ENCODE peak calls at places on chromosomes 3 and 15, in five cellular contexts. E, I, L, N and K are unnamed samples.

GRCh38 chr3:59286791-59287531 is 237.1 kb upstream of the CFAP20DC start:
- DNase-seq in E (peak; percentile 21), I (no peak), L (no peak), N (peak; percentile 22), K (peak; percentile 76)

GRCh38 chr3:141085331-141086047 is 34.3 kb downstream of the SPSB4 start:
- DNase-seq in E (no peak), I (no peak), L (peak; percentile 49), N (no peak), K (no peak)

GRCh38 chr3:45993421-45994027 is 2.1 kb downstream of the FYCO1 start:
- DNase-seq in E (no peak), I (no peak), L (no peak), N (no peak), K (no peak)

GRCh38 chr15:42364529-42364928 is 5.2 kb downstream of the CAPN3 start:
- DNase-seq in E (no peak), I (no peak), L (no peak), N (no peak), K (no peak)

GRCh38 chr3:59408047-59408624 is 358.3 kb upstream of the CFAP20DC start:
- DNase-seq in E (peak; percentile 43), I (peak; percentile 63), L (no peak), N (no peak), K (no peak)

GRCh38 chr3:114706591-114707224 is 412.9 kb downstream of the TIGIT start:
- DNase-seq in E (peak; percentile 86), I (peak; percentile 39), L (no peak), N (no peak), K (no peak)

GRCh38 chr3:79846148-79846933 is 78.5 kb upstream of the ROBO1 start:
- DNase-seq in E (no peak), I (no peak), L (no peak), N (no peak), K (no peak)

GRCh38 chr15:29139540-29140459 is 129.8 kb downstream of the NSMCE3 start:
- DNase-seq in E (peak; percentile 24), I (peak; percentile 34), L (peak; percentile 52), N (no peak), K (peak; percentile 31)

GRCh38 chr15:59313703-59314332 is 58.9 kb downstream of the MYO1E start:
- DNase-seq in E (peak; percentile 47), I (no peak), L (peak; percentile 88), N (peak; percentile 62), K (peak; percentile 76)

GRCh38 chr15:63122002-63122893 is 587 bp downstream of the LACTB start:
- DNase-seq in E (peak; percentile 75), I (peak; percentile 83), L (peak; percentile 91), N (peak; percentile 82), K (peak; percentile 85)

GRCh38 chr3:27877122-27878011 is 155.2 kb upstream of the EOMES start:
- DNase-seq in E (no peak), I (no peak), L (no peak), N (no peak), K (peak; percentile 31)

GRCh38 chr3:120875507-120875906 is 32.5 kb upstream of the STXBP5L start:
- DNase-seq in E (no peak), I (no peak), L (no peak), N (no peak), K (no peak)

GRCh38 chr15:60619131-60619530 is 140.2 kb upstream of the ICE2 start:
- DNase-seq in E (no peak), I (no peak), L (no peak), N (no peak), K (no peak)

GRCh38 chr3:136750209-136750921 is 1.8 kb downstream of the STAG1 start:
- DNase-seq in E (no peak), I (peak; percentile 27), L (no peak), N (no peak), K (no peak)

GRCh38 chr15:49036650-49037545 is 9.3 kb downstream of the SECISBP2L start:
- DNase-seq in E (peak; percentile 72), I (no peak), L (no peak), N (no peak), K (no peak)

GRCh38 chr3:71309886-71310285 is 273.6 kb downstream of the FOXP1 start:
- DNase-seq in E (peak; percentile 47), I (no peak), L (no peak), N (no peak), K (no peak)

GRCh38 chr3:46883252-46884185 is 6.0 kb downstream of the PTH1R start:
- DNase-seq in E (no peak), I (peak; percentile 11), L (no peak), N (no peak), K (no peak)

GRCh38 chr3:160446522-160447056 is 3.0 kb downstream of the TRIM59 start:
- DNase-seq in E (no peak), I (no peak), L (no peak), N (no peak), K (no peak)
- H3K4me3 ChIP-seq in E (no peak overlapping the region), I (no peak overlapping the region), L (no peak overlapping the region), N (no peak overlapping the region), K (no peak overlapping the region)

GRCh38 chr3:99419111-99419510 is 219.3 kb upstream of the COL8A1 start:
- DNase-seq in E (no peak), I (no peak), L (no peak), N (no peak), K (no peak)
- H3K9me3 ChIP-seq in E (no peaks in the 10 kb centered on the region), I (no peaks in the 10 kb centered on the region), L (no peaks in the 10 kb centered on the region), N (no peaks in the 10 kb centered on the region), K (no peaks in the 10 kb centered on the region)

GRCh38 chr3:113268306-113268705 is 56.9 kb downstream of the BOC start:
- DNase-seq in E (no peak), I (no peak), L (no peak), N (no peak), K (no peak)

GRCh38 chr3:113265281-113265680 is 53.9 kb downstream of the BOC start:
- DNase-seq in E (no peak), I (no peak), L (no peak), N (no peak), K (no peak)

GRCh38 chr3:113264741-113265140 is 53.4 kb downstream of the BOC start:
- DNase-seq in E (no peak), I (no peak), L (peak; percentile 46), N (no peak), K (no peak)

GRCh38 chr3:113268917-113269316 is 57.6 kb downstream of the BOC start:
- DNase-seq in E (no peak), I (no peak), L (no peak), N (no peak), K (no peak)

DNA sequence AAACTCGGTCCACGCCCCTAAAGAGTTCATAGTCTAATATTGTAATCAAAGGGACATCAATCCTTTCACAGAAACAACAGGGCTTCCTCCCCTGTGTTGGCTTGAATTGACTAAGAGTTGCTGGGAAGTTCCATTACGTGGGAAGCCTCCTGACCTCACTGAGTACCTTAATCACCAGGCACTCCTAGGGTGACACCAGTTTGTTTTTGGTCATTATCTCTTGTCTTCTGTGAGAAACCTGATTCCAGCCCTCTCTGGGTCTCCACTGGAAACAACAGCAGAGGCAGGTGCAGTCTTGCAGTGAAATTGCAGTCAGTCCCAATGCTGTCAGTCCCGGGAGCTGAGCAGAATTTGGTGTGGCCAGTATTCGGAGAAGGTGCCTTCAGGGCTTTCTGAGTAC is 55.4 kb downstream of the BOC start:
- DNase-seq in E (no peak), I (no peak), L (no peak), N (no peak), K (no peak)
- H3K4me3 ChIP-seq in E (no peak overlapping the region), I (no peak overlapping the region), L (no peak overlapping the region), N (no peak overlapping the region), K (no peak overlapping the region)

GRCh38 chr15:67145307-67145610 is 79.9 kb downstream of the SMAD3 start:
- DNase-seq in E (no peak), I (no peak), L (no peak), N (no peak), K (no peak)

GRCh38 chr15:67144609-67145306 is 79.4 kb downstream of the SMAD3 start:
- DNase-seq in E (peak; percentile 96), I (no peak), L (no peak), N (no peak), K (no peak)

GRCh38 chr15:67142142-67143092 is 77.0 kb downstream of the SMAD3 start:
- DNase-seq in E (peak; percentile 81), I (no peak), L (peak; percentile 76), N (no peak), K (no peak)

GRCh38 chr15:67145710-67146109 is 80.3 kb downstream of the SMAD3 start:
- DNase-seq in E (no peak), I (no peak), L (no peak), N (no peak), K (no peak)

GRCh38 chr15:67143646-67144045 is 78.2 kb downstream of the SMAD3 start:
- DNase-seq in E (no peak), I (no peak), L (no peak), N (no peak), K (no peak)
- H3K9me3 ChIP-seq in E (no peaks in the 10 kb centered on the region), I (no peaks in the 10 kb centered on the region), L (no peaks in the 10 kb centered on the region), N (no peaks in the 10 kb centered on the region), K (no peaks in the 10 kb centered on the region)